ENCODE peak calls at places on chromosome 10, in five cellular contexts. R is HFF-Myc, D is cardiac fibroblast, L is endodermal cell, X is Peyer's patch. T is an unnamed sample.

GRCh38 chr10:60298408-60299389 is 91.0 kb downstream of the ANK3 start:
- DNase-seq in D (no peak), R (no peak), L (no peak), X (no peak), T (no peak)

GRCh38 chr10:14659626-14660196 is 115.0 kb downstream of the FAM107B start:
- DNase-seq in L (no peak), X (no peak), D (no peak), R (no peak), T (no peak)

GRCh38 chr10:109593686-109594085 is 329.6 kb downstream of the XPNPEP1 start:
- DNase-seq in L (no peak), R (no peak), D (no peak), X (no peak), T (peak; percentile 5)

GRCh38 chr10:68212721-68213352 is 19.1 kb downstream of the ATOH7 start:
- DNase-seq in R (peak; percentile 35), L (no peak), X (no peak), D (peak; percentile 62), T (peak; percentile 45)

GRCh38 chr10:80662429-80663211 is 124.9 kb downstream of the SH2D4B start:
- DNase-seq in X (peak; percentile 85), R (peak; percentile 66), L (peak; percentile 97), D (peak; percentile 85), T (peak; percentile 82)

GRCh38 chr10:77390481-77390891 is 247.1 kb downstream of the KCNMA1 start:
- DNase-seq in R (no peak), D (peak; percentile 28), X (no peak), L (peak; percentile 44), T (no peak)

GRCh38 chr10:60733826-60734225 is 44.5 kb upstream of the CDK1 start:
- DNase-seq in R (no peak), L (peak; percentile 61), X (no peak), D (no peak), T (no peak)

GRCh38 chr10:35384265-35384868 is 48.1 kb downstream of the CCNY start:
- DNase-seq in L (peak; percentile 75), D (no peak), X (no peak), R (no peak), T (no peak)

GRCh38 chr10:129784286-129784685 is 179.8 kb downstream of the EBF3 start:
- DNase-seq in L (no peak), D (no peak), X (no peak), R (no peak), T (no peak)

DNA sequence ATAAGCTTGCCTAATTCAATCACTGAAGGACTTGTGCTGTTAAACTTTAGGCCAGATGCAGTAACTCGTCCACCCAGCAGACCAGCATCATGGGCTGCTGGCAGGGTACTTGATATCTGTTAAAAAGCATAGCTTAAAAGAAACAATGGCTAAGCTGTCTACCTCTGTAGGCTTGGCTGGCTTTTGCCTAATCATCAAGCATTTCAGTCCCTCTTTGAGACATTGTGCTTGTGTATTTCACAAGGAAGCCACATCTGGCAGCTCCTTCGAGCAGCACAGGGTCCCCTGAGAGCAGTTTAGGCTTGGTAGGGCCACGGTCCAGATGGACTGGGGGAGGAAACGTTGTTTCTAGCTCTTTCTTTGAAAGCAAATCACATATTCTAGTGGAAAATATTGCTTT is 281.0 kb upstream of the KIAA1217 start:
- DNase-seq in X (no peak), D (no peak), L (no peak), R (no peak), T (no peak)
- TF ChIP-seq CTCF in X (no peak), D (no peak), L (no peak), R (no peak), T (no peak)

DNA sequence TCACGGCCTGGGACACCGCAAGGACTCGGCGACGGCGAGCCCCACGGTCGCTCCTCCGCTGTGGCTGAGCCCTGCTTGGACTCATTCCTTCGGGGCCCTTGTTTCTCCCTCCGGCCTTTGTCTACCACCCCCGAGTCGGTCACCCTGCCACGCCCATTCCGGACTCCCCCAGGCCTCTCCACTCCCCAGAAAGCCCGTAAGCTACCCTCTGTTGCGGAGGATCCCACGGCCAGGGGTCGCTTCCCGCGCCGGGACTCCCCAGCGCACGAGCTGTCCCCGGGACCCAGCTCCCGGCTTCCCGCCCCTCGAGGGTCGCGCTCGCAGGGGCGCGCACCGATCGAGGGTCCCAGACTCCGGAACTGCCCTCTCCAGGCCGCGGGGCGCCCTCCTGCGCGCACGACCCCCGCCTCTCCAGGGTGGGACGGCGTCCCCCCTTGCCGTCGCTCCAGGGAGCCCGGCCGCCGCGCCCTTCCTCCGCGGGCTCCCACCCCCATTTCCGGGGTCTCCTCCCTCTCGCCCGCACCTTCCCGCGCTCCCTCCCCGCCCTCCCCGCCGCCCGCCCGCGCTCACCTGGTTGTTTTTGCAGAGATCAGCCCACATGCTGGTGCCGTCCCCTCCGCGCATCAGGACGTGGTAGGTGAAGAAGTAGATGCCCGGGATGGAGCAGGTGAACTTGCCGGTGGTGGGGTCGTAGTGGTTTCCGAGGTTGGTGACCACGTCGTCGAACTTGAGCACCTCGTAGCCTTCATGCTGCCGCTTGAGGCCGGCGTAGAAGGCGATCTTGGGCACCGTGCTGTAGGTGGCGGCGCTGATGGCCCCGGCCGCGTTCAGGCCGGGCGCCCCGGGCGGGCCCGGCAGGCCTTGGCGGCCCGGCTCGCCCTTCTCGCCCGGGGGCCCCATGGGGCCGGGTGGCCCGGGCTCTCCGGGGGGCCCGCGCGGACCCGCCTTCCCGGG is 1.5 kb downstream of the C1QL3 start:
- DNase-seq in X (peak; percentile 47), L (peak; percentile 75), R (no peak), D (no peak), T (no peak)
- H3K4me3 ChIP-seq in X (peak overlapping the region; percentile 53), L (peak overlapping the region; percentile 54), R (peak overlapping the region; percentile 30), D (no peak overlapping the region), T (no peak overlapping the region)

DNA sequence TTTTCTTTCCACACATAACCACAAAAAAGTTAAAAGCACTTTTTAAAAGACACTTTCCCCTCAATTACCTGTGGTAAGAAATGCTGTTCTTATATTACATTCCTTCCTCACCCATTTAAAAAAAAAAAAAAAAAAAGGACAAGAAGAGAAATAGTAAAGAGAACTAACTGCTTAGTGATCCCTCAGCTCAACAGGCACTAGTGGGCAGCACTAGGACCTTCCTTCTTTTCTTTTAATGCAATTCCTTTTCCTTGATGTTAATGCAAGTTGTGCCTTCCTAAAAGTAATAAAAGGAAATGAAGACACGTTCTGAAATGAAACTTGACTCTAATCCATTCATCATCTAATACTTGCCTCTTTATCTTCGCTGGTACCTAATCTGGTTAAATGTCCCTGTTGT is 189.6 kb downstream of the TCF7L2 start:
- DNase-seq in L (no peak), R (no peak), D (peak; percentile 47), X (no peak), T (peak; percentile 46)
- TF ChIP-seq CTCF in L (peak; percentile 62), R (peak; percentile 35), D (peak; percentile 27), X (no peak), T (peak; percentile 56)

DNA sequence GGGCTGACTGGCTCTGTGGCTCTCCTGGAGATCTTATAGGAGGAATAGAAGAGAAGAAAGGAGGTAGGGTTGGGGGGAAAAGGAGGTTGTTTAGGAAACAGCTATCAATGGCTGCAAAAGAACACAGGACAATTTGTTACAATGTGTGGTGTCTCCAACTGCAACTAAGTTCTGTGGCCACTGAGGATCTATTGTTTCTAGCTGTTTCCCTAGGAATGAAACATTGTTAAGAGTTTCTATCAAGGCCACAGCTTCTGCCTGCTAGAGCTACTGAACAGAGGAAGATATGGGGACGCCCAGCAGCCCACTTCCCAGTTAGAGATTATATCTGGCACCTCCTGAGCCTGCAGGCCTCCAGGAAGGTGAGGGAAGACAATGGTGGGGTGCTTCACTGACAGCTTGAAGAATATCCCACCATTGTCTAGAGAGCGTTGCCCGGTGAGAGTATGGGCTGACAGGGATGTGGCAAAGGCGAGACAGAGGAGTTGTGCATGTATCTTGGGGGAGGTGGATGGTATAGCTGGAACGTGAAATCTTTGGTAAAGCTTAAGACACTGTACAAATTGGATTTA is 4.0 kb downstream of the SCD start:
- DNase-seq in L (no peak), X (no peak), R (no peak), D (no peak), T (no peak)
- H3K4me3 ChIP-seq in L (peak overlapping the region; percentile 96), X (no peak overlapping the region), R (peak overlapping the region; percentile 96), D (peak overlapping the region; percentile 95), T (no peak overlapping the region)

GRCh38 chr10:103781329-103782061 is 73.9 kb downstream of the SH3PXD2A start:
- DNase-seq in R (peak; percentile 92), L (no peak), X (no peak), D (peak; percentile 68), T (peak; percentile 99)
- TF ChIP-seq CTCF in R (peak; percentile 60), L (peak; percentile 66), X (no peak), D (peak; percentile 51), T (peak; percentile 67)

DNA sequence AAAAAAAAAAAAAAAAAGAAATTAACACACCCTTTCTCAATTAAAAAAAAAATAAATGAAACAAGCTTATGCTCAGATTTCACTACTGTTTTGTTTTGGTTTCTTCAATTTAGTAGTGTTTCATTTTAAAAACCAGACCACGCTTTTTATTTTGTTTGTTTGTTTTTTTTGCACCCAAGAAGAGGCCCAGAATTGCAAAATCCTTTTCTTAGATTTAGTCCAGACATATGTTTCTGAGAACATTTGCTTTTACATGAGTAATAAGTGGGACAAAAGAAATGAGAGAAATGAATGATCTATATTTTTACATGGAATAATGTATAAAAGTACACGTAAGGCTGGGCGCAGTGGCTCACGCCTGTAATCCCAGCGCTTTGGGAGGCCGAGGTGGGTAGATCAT is 34.5 kb upstream of the CAMK1D start:
- DNase-seq in D (no peak), L (no peak), R (no peak), X (no peak), T (no peak)
- H3K4me3 ChIP-seq in D (no peak overlapping the region), L (no peak overlapping the region), R (no peak overlapping the region), X (no peak overlapping the region), T (no peak overlapping the region)

T was measured in AG10803.